ENCODE peak calls at places on chromosome 4, in nine cellular contexts. I is CD4-positive, alpha-beta memory T cell; U is Peyer's patch; R is GM23338; W is stimulated activated CD4-positive, alpha-beta T cell treated with anti-CD3 and anti-CD28 coated beads, Interleukin-12 subunit alpha, Interleukin-12 subunit beta, amount 100 ng/mL, for 4 hours; S is stromal cell of bone marrow; T is body of pancreas; D is cardiac fibroblast; F is activated CD4-positive, alpha-beta T cell treated with anti-CD3 and anti-CD28 coated beads, Interleukin-2, amount 50 U/mL, for 48 hours. Z is an unnamed sample.

GRCh38 chr4:151715881-151716280 is 44.9 kb downstream of the GATB start:
- DNase-seq in I (no peak), W (no peak), F (no peak), D (no peak), T (no peak), U (no peak), S (no peak), R (no peak), Z (no peak)

GRCh38 chr4:37561803-37562207 is 124.4 kb downstream of the RELL1 start:
- DNase-seq in D (peak; percentile 78), W (no peak), U (no peak), S (no peak), I (no peak), T (no peak), F (no peak), R (no peak), Z (no peak)

GRCh38 chr4:83369825-83370639 is 35.4 kb upstream of the HPSE start:
- DNase-seq in S (no peak), R (no peak), W (no peak), T (no peak), D (peak; percentile 21), F (no peak), I (no peak), U (no peak), Z (no peak)

GRCh38 chr4:147985376-147985775 is 253.5 kb downstream of the ARHGAP10 start:
- DNase-seq in T (no peak), U (no peak), S (no peak), D (no peak), I (no peak), F (no peak), R (no peak), W (no peak), Z (no peak)

GRCh38 chr4:80197601-80198444 is 520 bp downstream of the PRDM8 start:
- DNase-seq in D (no peak), F (peak; percentile 14), W (peak; percentile 29), U (peak; percentile 45), R (peak; percentile 71), T (no peak), S (no peak), I (no peak), Z (no peak)

GRCh38 chr4:78688385-78688784 is 87.8 kb upstream of the BMP2K start:
- DNase-seq in S (no peak), U (no peak), I (no peak), R (no peak), T (no peak), F (no peak), W (no peak), D (peak; percentile 55), Z (no peak)

GRCh38 chr4:186557486-186557885 is 2.1 kb upstream of the MTNR1A start:
- DNase-seq in W (no peak), D (peak; percentile 72), U (no peak), I (no peak), F (no peak), S (peak; percentile 47), R (no peak), T (no peak), Z (no peak)

GRCh38 chr4:99315839-99316238 is 5.4 kb downstream of the ADH1B start:
- DNase-seq in D (no peak), U (no peak), R (peak; percentile 8), S (no peak), F (no peak), I (no peak), W (no peak), T (no peak), Z (no peak)

GRCh38 chr4:86582453-86582852 is 11.7 kb upstream of the PTPN13 start:
- DNase-seq in R (no peak), D (peak; percentile 12), S (no peak), U (no peak), I (no peak), F (no peak), W (no peak), T (peak; percentile 34), Z (no peak)

GRCh38 chr4:147160908-147161513 is 215.3 kb upstream of the TTC29 start:
- DNase-seq in I (peak; percentile 3), W (no peak), U (no peak), R (peak; percentile 72), F (no peak), D (peak; percentile 83), S (peak; percentile 44), T (peak; percentile 32), Z (no peak)

GRCh38 chr4:63563288-63564014 is 845.8 kb downstream of the TECRL start:
- DNase-seq in R (peak; percentile 27), T (no peak), S (no peak), F (no peak), I (no peak), W (no peak), U (no peak), D (no peak), Z (no peak)

GRCh38 chr4:140013088-140013487 is 140.9 kb downstream of the MAML3 start:
- DNase-seq in W (no peak), F (no peak), R (no peak), U (no peak), I (no peak), D (no peak), S (no peak), T (no peak), Z (no peak)

GRCh38 chr4:7436256-7436655 is 1.5 kb upstream of the PSAPL1 start:
- DNase-seq in U (no peak), F (no peak), R (no peak), T (no peak), S (no peak), D (no peak), W (no peak), I (no peak), Z (no peak)

GRCh38 chr4:128725405-128725804 is 84.1 kb upstream of the JADE1 start:
- DNase-seq in F (no peak), U (no peak), T (peak; percentile 8), I (no peak), S (no peak), W (no peak), R (no peak), D (no peak), Z (no peak)

GRCh38 chr4:167218022-167218608 is 16.2 kb downstream of the SPOCK3 start:
- DNase-seq in R (no peak), F (no peak), T (no peak), I (no peak), U (no peak), D (no peak), W (no peak), S (no peak), Z (no peak)

GRCh38 chr4:69764311-69764710 is 3.9 kb upstream of the SULT1B1 start:
- DNase-seq in R (no peak), W (no peak), I (peak; percentile 27), U (no peak), S (no peak), D (peak; percentile 45), F (no peak), T (no peak), Z (no peak)

Z was measured in suprapubic skin.